ENCODE peak calls at places on chromosomes 2 and 18, in nine cellular contexts. G is HFF-Myc, F is GM06990, I is right lobe of liver, X is A673, B is uterus, C is bronchial epithelial cell, K is coronary artery, N is brain microvascular endothelial cell. U is an unnamed sample.
A peak's percentile ranks its signal among the peaks of the same experiment; 100 is the strongest.

GRCh38 chr2:28665041-28665704 is 86.5 kb upstream of the PPP1CB start:
- DNase-seq in N (peak; percentile 54), F (no peak), C (peak; percentile 33), B (peak; percentile 81), X (peak; percentile 83), I (no peak), G (peak; percentile 62), K (peak; percentile 95), U (peak; percentile 29)

GRCh38 chr2:198273670-198274069 is 469.3 kb downstream of the PLCL1 start:
- DNase-seq in N (no peak), C (peak; percentile 21), F (no peak), I (no peak), K (no peak), X (peak; percentile 9), B (no peak), G (no peak), U (no peak)

GRCh38 chr2:232292395-232293154 is 86.0 kb upstream of the ALPP start:
- DNase-seq in B (no peak), I (peak; percentile 58), K (no peak), G (peak; percentile 11), X (peak; percentile 84), N (peak; percentile 52), F (peak; percentile 36), C (peak; percentile 62), U (no peak)

GRCh38 chr2:379778-380177 is 91.9 kb upstream of the ALKAL2 start:
- DNase-seq in G (no peak), F (no peak), X (no peak), N (no peak), C (no peak), I (no peak), K (no peak), B (no peak), U (no peak)

GRCh38 chr2:23587330-23587729 is 202.4 kb downstream of the KLHL29 start:
- DNase-seq in K (no peak), B (no peak), G (no peak), X (no peak), C (no peak), I (no peak), N (no peak), F (no peak), U (no peak)

GRCh38 chr18:49137093-49137492 is 186.3 kb upstream of the SMAD7 start:
- DNase-seq in F (no peak), X (no peak), I (no peak), K (no peak), B (no peak), C (peak; percentile 23), N (no peak), G (no peak), U (no peak)

GRCh38 chr18:32040936-32041335 is 22.3 kb downstream of the RNF125 start:
- DNase-seq in X (no peak), I (no peak), K (no peak), N (no peak), F (no peak), G (no peak), B (no peak), C (no peak), U (no peak)

GRCh38 chr2:200199576-200200263 is 106.8 kb upstream of the SPATS2L start:
- DNase-seq in F (no peak), G (no peak), K (no peak), C (peak; percentile 40), X (peak; percentile 24), B (no peak), N (no peak), I (no peak), U (no peak)

GRCh38 chr2:224009605-224010330 is 29.3 kb downstream of the SERPINE2 start:
- DNase-seq in K (no peak), N (no peak), G (peak; percentile 12), C (peak; percentile 41), F (no peak), B (no peak), I (no peak), X (peak; percentile 48), U (no peak)

GRCh38 chr18:57121542-57122112 is 25.3 kb upstream of the BOD1L2 start:
- DNase-seq in I (no peak), G (no peak), B (no peak), K (no peak), N (no peak), F (no peak), X (no peak), C (no peak), U (no peak)

GRCh38 chr2:158616480-158616879 is 159.7 kb downstream of the PKP4 start:
- DNase-seq in X (no peak), C (no peak), B (no peak), N (no peak), F (no peak), I (no peak), G (no peak), K (no peak), U (no peak)

GRCh38 chr2:231708773-231709635 is 679 bp downstream of the PTMA start:
- DNase-seq in K (peak; percentile 81), G (no peak), I (no peak), N (peak; percentile 16), X (peak; percentile 60), B (peak; percentile 67), F (peak; percentile 78), C (no peak), U (no peak)

GRCh38 chr2:24124003-24124585 is 825 bp downstream of the FAM228B start:
- DNase-seq in F (no peak), G (no peak), B (no peak), K (no peak), I (no peak), C (no peak), X (no peak), N (peak; percentile 30), U (no peak)

GRCh38 chr18:68803371-68803770 is 5.5 kb downstream of the CCDC102B start:
- DNase-seq in B (peak; percentile 49), I (peak; percentile 43), F (no peak), K (no peak), N (peak; percentile 59), C (no peak), X (peak; percentile 37), G (peak; percentile 95), U (peak; percentile 95)

GRCh38 chr18:68797901-68798300 is at the start of gene CCDC102B:
- DNase-seq in C (no peak), X (peak; percentile 70), F (no peak), N (peak; percentile 77), K (no peak), I (no peak), G (peak; percentile 98), B (no peak), U (peak; percentile 94)

GRCh38 chr18:68796936-68797690 is 767 bp upstream of the CCDC102B start:
- DNase-seq in K (no peak), I (no peak), C (no peak), N (peak; percentile 95), G (peak; percentile 70), X (peak; percentile 93), B (no peak), F (no peak), U (peak; percentile 51)

GRCh38 chr18:68800075-68800474 is 2.2 kb downstream of the CCDC102B start:
- DNase-seq in F (no peak), K (no peak), X (no peak), N (no peak), C (no peak), G (no peak), I (no peak), B (no peak), U (no peak)
- H3K4me3 ChIP-seq in F (no peak overlapping the region), K (peak overlapping the region; percentile 32), X (no peak overlapping the region), N (no peak overlapping the region), C (no peak overlapping the region), G (no peak overlapping the region), I (no peak overlapping the region), B (no peak overlapping the region), U (no peak overlapping the region)

DNA sequence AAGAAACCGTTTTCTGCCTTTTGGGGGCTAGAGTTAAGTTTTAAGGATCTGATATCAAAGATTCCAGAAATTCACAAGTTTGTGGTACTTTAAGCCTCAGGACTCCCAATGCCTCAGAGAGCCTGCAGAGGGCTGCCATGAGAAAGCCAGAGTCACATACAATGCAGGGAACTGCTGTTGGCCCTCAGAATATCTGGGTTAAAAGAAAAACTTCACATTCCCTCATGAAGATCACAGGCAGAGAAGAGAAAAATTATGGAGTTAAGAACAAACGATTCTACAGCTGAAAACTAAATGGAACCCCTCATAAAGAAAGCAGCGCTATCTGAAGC is 39.5 kb downstream of the HDAC4 start:
- DNase-seq in I (no peak), K (no peak), C (no peak), G (no peak), F (no peak), N (no peak), X (no peak), B (no peak), U (no peak)
- TF ChIP-seq CTCF in I (no peak), K (no peak), C (peak; percentile 6), G (no peak), F (no peak), N (peak; percentile 63), X (peak; percentile 18), B (no peak), U (peak; percentile 44)

DNA sequence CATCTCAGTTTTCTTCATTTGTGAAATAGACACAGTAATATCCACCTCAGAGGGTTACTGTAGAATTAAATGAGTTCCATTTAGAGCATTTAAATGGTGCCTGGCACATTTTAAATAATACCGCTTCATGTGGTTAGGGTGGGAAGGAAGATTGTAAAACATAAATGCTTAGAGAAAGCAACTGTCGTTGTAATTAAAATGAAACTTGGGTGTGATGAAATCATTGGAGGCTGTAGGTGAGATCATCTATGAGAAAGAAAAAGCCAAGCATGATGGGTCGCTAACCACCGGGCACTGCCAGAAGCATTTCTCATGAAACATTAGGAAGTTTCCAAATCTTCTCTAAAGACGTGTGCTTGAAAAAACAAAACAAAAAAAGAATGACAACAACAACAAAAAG is 8.2 kb upstream of the SLC39A10 start:
- DNase-seq in C (no peak), K (no peak), N (no peak), F (no peak), I (no peak), B (no peak), X (no peak), G (no peak), U (no peak)
- H3K4me3 ChIP-seq in C (no peak overlapping the region), K (no peak overlapping the region), N (no peak overlapping the region), F (no peak overlapping the region), I (no peak overlapping the region), B (no peak overlapping the region), X (no peak overlapping the region), G (no peak overlapping the region), U (no peak overlapping the region)

DNA sequence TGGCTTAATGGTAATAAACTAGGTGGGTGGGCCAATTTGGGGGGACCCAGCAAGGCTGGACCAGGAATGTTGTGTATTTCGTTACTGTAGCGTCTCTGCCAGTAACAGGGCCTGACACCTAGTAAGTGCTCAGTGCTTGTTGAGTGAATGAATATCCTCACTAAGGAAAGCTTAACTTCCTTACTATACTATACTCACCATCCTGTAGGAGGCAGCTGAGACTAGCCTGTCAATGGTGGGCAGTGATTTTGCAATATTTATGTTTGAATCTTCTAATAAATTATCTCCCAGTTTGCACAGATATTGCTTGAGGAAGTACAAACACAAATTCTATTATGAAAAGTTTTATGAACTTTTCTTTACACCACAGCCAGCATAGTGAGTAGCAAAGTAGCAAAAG is 370.7 kb upstream of the SYT4 start:
- DNase-seq in N (no peak), F (no peak), G (no peak), I (no peak), C (no peak), X (no peak), B (no peak), K (no peak), U (no peak)
- TF ChIP-seq CTCF in N (peak; percentile 53), F (no peak), G (no peak), I (no peak), C (no peak), X (peak; percentile 27), B (no peak), K (no peak), U (peak; percentile 31)

U was measured in BJ.